ENCODE peak calls at places on chromosomes 7 and 10, in eight cellular contexts. I is thyroid gland, J is ovary, X is stomach, C is heart left ventricle, B is transverse colon, A is A549, F is IMR-90. U is an unnamed sample.

GRCh38 chr7:18607025-18607424 is 111.5 kb downstream of the HDAC9 start:
- DNase-seq in B (no peak), C (no peak), A (no peak), F (peak; percentile 64), X (no peak), I (no peak), J (no peak), U (no peak)

GRCh38 chr10:98758451-98758850 is 311.7 kb upstream of the HPS1 start:
- DNase-seq in I (no peak), C (no peak), J (no peak), B (no peak), A (no peak), X (no peak), F (no peak), U (no peak)

GRCh38 chr10:132310701-132311337 is 3.1 kb upstream of the STK32C start:
- DNase-seq in A (no peak), J (no peak), C (no peak), B (no peak), X (no peak), I (no peak), F (no peak), U (no peak)

GRCh38 chr7:102068846-102069245 is 217.8 kb upstream of the SH2B2 start:
- DNase-seq in J (no peak), C (no peak), F (no peak), I (no peak), X (no peak), A (no peak), B (no peak), U (no peak)

GRCh38 chr7:140899883-140900282 is 24.8 kb downstream of the BRAF start:
- DNase-seq in A (no peak), J (no peak), F (no peak), X (no peak), C (no peak), I (no peak), B (no peak), U (no peak)

GRCh38 chr10:15180736-15181135 is 12.2 kb upstream of the NMT2 start:
- DNase-seq in C (no peak), F (no peak), X (no peak), B (no peak), J (no peak), A (no peak), I (no peak), U (no peak)

GRCh38 chr10:88411772-88412349 is 171.3 kb downstream of the RNLS start:
- DNase-seq in X (no peak), I (no peak), B (no peak), F (peak; percentile 18), C (no peak), J (no peak), A (no peak), U (no peak)

GRCh38 chr7:49781996-49782395 is 8.6 kb downstream of the VWC2 start:
- DNase-seq in X (no peak), A (no peak), J (no peak), I (no peak), C (no peak), F (no peak), B (no peak), U (no peak)

GRCh38 chr7:107232568-107233090 is 63.8 kb downstream of the HBP1 start:
- DNase-seq in X (no peak), J (no peak), B (no peak), I (no peak), C (no peak), F (peak; percentile 62), A (no peak), U (no peak)

GRCh38 chr10:75400769-75401568 is 595 bp downstream of the ZNF503 start:
- DNase-seq in B (peak; percentile 60), A (peak; percentile 64), I (peak; percentile 67), J (peak; percentile 68), X (peak; percentile 58), C (peak; percentile 68), F (peak; percentile 56), U (peak; percentile 65)

GRCh38 chr7:95737828-95738505 is 34.4 kb upstream of the DYNC1I1 start:
- DNase-seq in F (no peak), X (no peak), A (no peak), B (no peak), C (no peak), J (no peak), I (no peak), U (no peak)

GRCh38 chr10:62853710-62854109 is 37.5 kb upstream of the EGR2 start:
- DNase-seq in C (no peak), I (no peak), F (no peak), X (no peak), J (no peak), B (no peak), A (no peak), U (no peak)

GRCh38 chr7:15720849-15721471 is 34.5 kb upstream of the MEOX2 start:
- DNase-seq in B (peak; percentile 32), X (no peak), F (peak; percentile 53), I (peak; percentile 5), C (no peak), J (peak; percentile 34), A (peak; percentile 56), U (peak; percentile 36)

GRCh38 chr7:40843338-40844026 is 708.7 kb downstream of the SUGCT start:
- DNase-seq in I (no peak), X (no peak), C (no peak), J (no peak), A (no peak), F (peak; percentile 45), B (no peak), U (no peak)

GRCh38 chr10:47101196-47101595 is 190.0 kb downstream of the PTPN20 start:
- DNase-seq in A (no peak), F (no peak), I (no peak), X (no peak), C (no peak), B (no peak), J (no peak), U (no peak)

GRCh38 chr7:129553861-129554530 is 51.7 kb downstream of the SMKR1 start:
- DNase-seq in C (no peak), I (no peak), X (no peak), B (no peak), A (no peak), J (no peak), F (peak; percentile 64), U (peak; percentile 16)

GRCh38 chr7:150716368-150716767 is at the start of gene GIMAP1:
- DNase-seq in I (peak; percentile 38), B (peak; percentile 41), J (no peak), X (no peak), C (peak; percentile 71), A (no peak), F (no peak), U (no peak)

GRCh38 chr7:27095897-27096755 is at the start of gene HOXA1:
- DNase-seq in F (peak; percentile 95), C (peak; percentile 66), B (peak; percentile 90), X (peak; percentile 59), A (peak; percentile 91), I (peak; percentile 31), J (peak; percentile 75), U (peak; percentile 57)

GRCh38 chr10:29481906-29482440 is 152.8 kb downstream of the SVIL start:
- DNase-seq in C (no peak), J (peak; percentile 64), A (no peak), F (no peak), I (no peak), B (no peak), X (no peak), U (no peak)

GRCh38 chr10:100319736-100320135 is 10.3 kb downstream of the PKD2L1 start:
- DNase-seq in I (no peak), J (no peak), A (no peak), B (no peak), F (no peak), X (no peak), C (no peak), U (no peak)

DNA sequence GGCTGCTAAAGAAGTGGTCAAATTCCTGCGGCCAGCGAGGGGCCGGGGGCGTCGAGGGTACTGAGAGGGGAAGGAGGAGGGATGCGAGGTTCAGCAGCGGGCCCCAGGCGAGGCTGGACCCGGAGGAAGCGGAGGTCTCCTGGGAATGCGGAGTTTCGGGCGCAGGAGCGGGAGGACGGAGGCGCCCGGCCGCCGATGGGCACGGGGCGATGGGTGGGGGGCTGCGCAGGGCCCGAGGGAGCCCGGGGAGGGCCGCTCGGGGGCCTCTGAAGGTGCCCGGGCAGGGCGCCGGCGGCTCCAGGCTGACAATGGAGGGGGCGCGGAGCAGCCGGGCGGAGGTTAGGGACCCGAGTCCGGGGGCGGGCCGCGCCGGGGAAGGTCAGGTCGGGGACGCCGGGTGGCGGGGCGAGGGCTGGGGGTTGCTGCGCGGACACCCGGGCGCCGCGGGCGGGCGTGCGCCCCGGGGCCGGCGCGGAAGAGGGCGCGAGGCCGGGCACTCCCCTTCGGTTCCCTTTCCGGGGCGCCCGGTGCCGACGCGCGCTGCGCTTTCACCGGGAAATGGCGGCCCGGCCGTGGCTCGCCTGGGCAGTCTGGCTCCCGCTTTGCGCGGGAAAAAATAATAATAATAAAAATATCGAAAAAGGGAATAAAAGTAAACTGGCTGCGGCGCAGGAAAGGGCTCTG is 708 bp downstream of the MACROH2A2 start:
- DNase-seq in C (peak; percentile 31), I (peak; percentile 27), F (no peak), A (peak; percentile 15), X (no peak), J (peak; percentile 20), B (no peak), U (peak; percentile 23)
- TF ChIP-seq POLR2A in C (no peak), I (no peak), F (no peak), A (peak; percentile 10), X (no peak), J (no peak), B (no peak), U (no peak)

GRCh38 chr7:43505412-43505811 is 77.5 kb upstream of the STK17A start:
- DNase-seq in J (no peak), X (no peak), A (no peak), C (no peak), I (no peak), F (no peak), B (no peak), U (no peak)
- H3K4me3 ChIP-seq in J (no peak overlapping the region), X (no peak overlapping the region), A (no peak overlapping the region), C (no peak overlapping the region), I (no peak overlapping the region), F (no peak overlapping the region), B (no peak overlapping the region), U (no peak overlapping the region)

GRCh38 chr7:28128608-28129007 is 52.0 kb downstream of the JAZF1 start:
- DNase-seq in X (no peak), A (no peak), J (no peak), F (no peak), B (no peak), I (no peak), C (no peak), U (no peak)
- H3K4me1 ChIP-seq in X (peaks cover 34% of the 10 kb centered on the region), A (no peaks in the 10 kb centered on the region), J (peaks cover 9% of the 10 kb centered on the region), F (peaks cover 17% of the 10 kb centered on the region), B (peaks cover 8% of the 10 kb centered on the region), I (no peaks in the 10 kb centered on the region), C (peaks cover 36% of the 10 kb centered on the region), U (no peaks in the 10 kb centered on the region)

GRCh38 chr10:64397125-64397524 is 875.9 kb downstream of the REEP3 start:
- DNase-seq in J (no peak), C (no peak), I (no peak), B (no peak), A (no peak), F (no peak), X (no peak), U (no peak)

GRCh38 chr10:64394744-64395143 is 873.5 kb downstream of the REEP3 start:
- DNase-seq in X (no peak), J (no peak), C (no peak), A (no peak), I (no peak), F (peak; percentile 24), B (no peak), U (no peak)

DNA sequence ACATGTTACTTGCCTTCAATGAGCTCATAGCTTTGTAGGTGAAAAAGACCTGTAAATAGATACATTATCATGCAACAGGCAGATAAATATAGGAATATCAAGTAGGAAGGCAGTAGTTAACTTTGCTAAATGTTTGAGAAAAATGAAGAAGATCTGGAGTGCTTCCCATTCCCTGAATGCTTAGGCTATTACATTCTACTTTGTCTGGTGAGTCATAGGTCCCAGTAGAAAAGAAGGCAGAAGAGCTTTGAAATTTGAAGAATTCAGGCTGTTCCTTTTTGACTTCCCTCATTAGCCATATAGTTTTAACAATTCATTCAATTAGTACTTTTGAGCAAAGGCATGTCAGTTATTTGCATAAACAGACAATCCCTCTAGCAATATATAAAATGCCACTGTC is 874.9 kb downstream of the REEP3 start:
- DNase-seq in A (no peak), X (no peak), B (no peak), I (no peak), F (peak; percentile 55), C (no peak), J (no peak), U (no peak)
- TF ChIP-seq POLR2A in A (no peak), X (no peak), B (no peak), I (no peak), F (no peak), C (no peak), J (no peak), U (no peak)